ENCODE peak calls at places on chromosomes 2 and 18, in ten cellular contexts. Z is vagina, R is epithelial cell of esophagus, S is GM06990, D is WTC11, C is fibroblast of pulmonary artery, L is prostate gland, V is type B pancreatic cell, O is fibroblast of lung, K is BE2C. B is an unnamed sample.

GRCh38 chr2:50769416-50769815 is 262.5 kb downstream of the NRXN1 start:
- DNase-seq in Z (no peak), R (no peak), S (no peak), D (peak), C (no peak), L (no peak), V (no peak), O (no peak), K (peak), B (no peak)

GRCh38 chr2:207601774-207602173 is 23.4 kb downstream of the METTL21A start:
- DNase-seq in Z (no peak), R (no peak), S (no peak), D (no peak), C (no peak), L (no peak), V (no peak), O (peak), K (no peak), B (no peak)

GRCh38 chr18:58391113-58391892 is 237.6 kb downstream of the ALPK2 start:
- DNase-seq in Z (no peak), R (no peak), S (no peak), D (no peak), C (no peak), L (no peak), V (no peak), O (peak), K (no peak), B (no peak)

GRCh38 chr2:98346259-98347236 is at the start of gene CNGA3:
- DNase-seq in Z (no peak), R (no peak), S (no peak), D (peak), C (peak), L (no peak), V (peak), O (peak), K (no peak), B (no peak)

GRCh38 chr2:98348066-98348561 is 1.9 kb downstream of the CNGA3 start:
- DNase-seq in Z (no peak), R (no peak), S (no peak), D (peak), C (no peak), L (no peak), V (no peak), O (no peak), K (peak), B (peak)

GRCh38 chr2:96554293-96555145 is 18.0 kb downstream of the ARID5A start:
- DNase-seq in Z (peak), R (peak), S (peak), D (peak), C (peak), L (peak), V (no peak), O (peak), K (peak), B (peak)

GRCh38 chr2:29146197-29146596 is 31.0 kb downstream of the CLIP4 start:
- DNase-seq in Z (no peak), R (no peak), S (no peak), D (no peak), C (no peak), L (no peak), V (no peak), O (no peak), K (no peak), B (no peak)

GRCh38 chr2:171741189-171741588 is 53.9 kb downstream of the DYNC1I2 start:
- DNase-seq in Z (no peak), R (no peak), S (peak), D (no peak), C (peak), L (no peak), V (no peak), O (no peak), K (no peak), B (peak)

GRCh38 chr2:167196461-167197252 is 308.4 kb downstream of the XIRP2 start:
- DNase-seq in Z (no peak), R (no peak), S (no peak), D (no peak), C (peak), L (no peak), V (no peak), O (peak), K (peak), B (no peak)

GRCh38 chr2:212034841-212035585 is 503.6 kb downstream of the ERBB4 start:
- DNase-seq in Z (no peak), R (no peak), S (no peak), D (no peak), C (no peak), L (no peak), V (no peak), O (no peak), K (no peak), B (no peak)

GRCh38 chr18:23890589-23890988 is 124.0 kb upstream of the TTC39C start:
- DNase-seq in Z (no peak), R (no peak), S (no peak), D (no peak), C (peak), L (no peak), V (no peak), O (peak), K (no peak), B (peak)

GRCh38 chr2:124145982-124146381 is 120.9 kb downstream of the CNTNAP5 start:
- DNase-seq in Z (no peak), R (no peak), S (no peak), D (no peak), C (no peak), L (no peak), V (no peak), O (no peak), K (no peak), B (no peak)

GRCh38 chr2:232094883-232095282 is 133.4 kb downstream of the DIS3L2 start:
- DNase-seq in Z (no peak), R (no peak), S (no peak), D (no peak), C (no peak), L (no peak), V (no peak), O (no peak), K (no peak), B (no peak)

GRCh38 chr2:11945139-11946126 is 199.0 kb downstream of the LPIN1 start:
- DNase-seq in Z (no peak), R (no peak), S (peak), D (no peak), C (no peak), L (no peak), V (no peak), O (no peak), K (no peak), B (no peak)

GRCh38 chr2:165114345-165114943 is 89.4 kb downstream of the SCN3A start:
- DNase-seq in Z (no peak), R (peak), S (no peak), D (no peak), C (peak), L (no peak), V (no peak), O (peak), K (peak), B (no peak)

GRCh38 chr2:119416299-119416923 is 15.2 kb upstream of the TMEM37 start:
- DNase-seq in Z (no peak), R (no peak), S (no peak), D (no peak), C (no peak), L (no peak), V (no peak), O (no peak), K (no peak), B (no peak)

GRCh38 chr2:224284134-224284946 is 117.6 kb downstream of the FAM124B start:
- DNase-seq in Z (no peak), R (peak), S (no peak), D (peak), C (peak), L (peak), V (no peak), O (peak), K (peak), B (peak)

GRCh38 chr2:225725726-225726125 is 326.2 kb downstream of the NYAP2 start:
- DNase-seq in Z (no peak), R (no peak), S (no peak), D (no peak), C (no peak), L (no peak), V (no peak), O (no peak), K (no peak), B (no peak)

GRCh38 chr2:235563056-235563777 is 69.4 kb downstream of the AGAP1 start:
- DNase-seq in Z (no peak), R (no peak), S (no peak), D (no peak), C (no peak), L (no peak), V (no peak), O (no peak), K (peak), B (no peak)

GRCh38 chr18:73615506-73615905 is 532.1 kb downstream of the FBXO15 start:
- DNase-seq in Z (no peak), R (peak), S (no peak), D (no peak), C (no peak), L (no peak), V (no peak), O (no peak), K (no peak), B (peak)

GRCh38 chr2:101518470-101519172 is 43.7 kb upstream of the RFX8 start:
- DNase-seq in Z (no peak), R (peak), S (no peak), D (peak), C (peak), L (peak), V (no peak), O (peak), K (peak), B (peak)

GRCh38 chr2:233225230-233226068 is 26.0 kb upstream of the ATG16L1 start:
- DNase-seq in Z (no peak), R (no peak), S (no peak), D (no peak), C (no peak), L (no peak), V (no peak), O (no peak), K (no peak), B (no peak)

GRCh38 chr2:213251618-213252017 is 32.6 kb upstream of the SPAG16 start:
- DNase-seq in Z (no peak), R (peak), S (no peak), D (no peak), C (peak), L (no peak), V (no peak), O (peak), K (no peak), B (peak)

GRCh38 chr2:206378835-206379234 is 64.5 kb upstream of the ADAM23 start:
- DNase-seq in Z (no peak), R (no peak), S (no peak), D (no peak), C (no peak), L (no peak), V (no peak), O (no peak), K (no peak), B (no peak)

GRCh38 chr2:231640646-231641111 is 48.0 kb downstream of the TEX44 start:
- DNase-seq in Z (no peak), R (no peak), S (no peak), D (no peak), C (peak), L (no peak), V (no peak), O (no peak), K (no peak), B (no peak)

GRCh38 chr18:50586710-50587109 is 26.8 kb downstream of the MAPK4 start:
- DNase-seq in Z (no peak), R (no peak), S (no peak), D (no peak), C (no peak), L (no peak), V (no peak), O (no peak), K (no peak), B (no peak)

GRCh38 chr2:106827178-106827577 is 58.8 kb downstream of the ST6GAL2 start:
- DNase-seq in Z (no peak), R (no peak), S (no peak), D (no peak), C (no peak), L (no peak), V (no peak), O (no peak), K (no peak), B (no peak)

GRCh38 chr2:30649828-30650227 is 157.4 kb downstream of the CAPN13 start:
- DNase-seq in Z (peak), R (no peak), S (no peak), D (no peak), C (no peak), L (no peak), V (no peak), O (no peak), K (no peak), B (no peak)
- TF ChIP-seq CTCF in Z (no peak), R (no peak), S (no peak), D (no peak), C (no peak), L (no peak), V (no peak), O (no peak), K (no peak), B (no peak)

GRCh38 chr2:2877427-2877826 is 500.2 kb downstream of the EIPR1 start:
- DNase-seq in Z (peak), R (no peak), S (no peak), D (no peak), C (no peak), L (no peak), V (no peak), O (no peak), K (no peak), B (no peak)
- TF ChIP-seq CTCF in Z (no peak), R (no peak), S (no peak), D (no peak), C (no peak), L (no peak), V (no peak), O (no peak), K (no peak), B (no peak)

DNA sequence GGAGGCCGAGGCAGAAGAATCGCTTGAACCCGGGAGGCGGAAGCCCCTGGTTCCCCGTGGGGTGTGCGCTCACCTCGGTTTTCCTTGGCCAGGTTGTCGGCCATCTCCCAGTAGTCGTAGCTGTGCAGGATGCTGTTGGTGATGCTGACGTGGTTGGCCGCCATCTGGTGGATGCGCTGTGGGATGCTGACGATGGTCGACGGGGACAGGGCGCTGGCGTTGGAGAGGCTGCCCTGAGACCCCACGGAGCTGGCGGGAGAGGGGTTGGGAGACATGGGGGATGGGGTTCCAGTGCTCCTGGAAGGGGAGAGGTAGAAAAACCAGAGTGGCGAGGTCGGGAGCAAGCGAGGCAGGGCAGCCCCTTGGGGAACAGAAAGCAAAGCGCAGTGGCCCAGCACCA is 64.4 kb upstream of the REV1 start:
- DNase-seq in Z (no peak), R (peak), S (no peak), D (peak), C (no peak), L (no peak), V (no peak), O (no peak), K (peak), B (no peak)
- TF ChIP-seq CTCF in Z (no peak), R (peak), S (no peak), D (no peak), C (peak), L (no peak), V (peak), O (no peak), K (no peak), B (no peak)

DNA sequence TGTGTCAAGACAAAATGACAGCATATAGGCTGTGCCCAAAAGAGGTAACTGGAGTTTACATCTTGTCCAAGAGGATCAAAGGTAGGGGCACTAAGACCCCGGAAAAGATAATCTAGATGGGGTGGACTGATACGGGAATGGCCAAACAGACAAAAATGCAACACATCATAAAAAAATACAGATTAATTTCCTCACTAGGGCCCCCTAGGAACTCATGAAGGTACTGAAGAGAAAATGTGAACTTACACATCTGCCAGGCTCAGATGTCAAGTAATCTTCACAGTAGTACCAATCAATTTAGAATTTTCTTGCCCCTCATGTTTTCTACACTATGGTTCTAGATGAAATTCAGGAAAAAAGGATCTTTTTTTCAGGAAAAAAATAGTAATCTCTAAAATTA is 115.6 kb upstream of the REG3A start:
- DNase-seq in Z (no peak), R (no peak), S (no peak), D (no peak), C (no peak), L (no peak), V (no peak), O (no peak), K (no peak), B (no peak)
- TF ChIP-seq CTCF in Z (no peak), R (no peak), S (no peak), D (peak), C (no peak), L (no peak), V (peak), O (no peak), K (peak), B (peak)

DNA sequence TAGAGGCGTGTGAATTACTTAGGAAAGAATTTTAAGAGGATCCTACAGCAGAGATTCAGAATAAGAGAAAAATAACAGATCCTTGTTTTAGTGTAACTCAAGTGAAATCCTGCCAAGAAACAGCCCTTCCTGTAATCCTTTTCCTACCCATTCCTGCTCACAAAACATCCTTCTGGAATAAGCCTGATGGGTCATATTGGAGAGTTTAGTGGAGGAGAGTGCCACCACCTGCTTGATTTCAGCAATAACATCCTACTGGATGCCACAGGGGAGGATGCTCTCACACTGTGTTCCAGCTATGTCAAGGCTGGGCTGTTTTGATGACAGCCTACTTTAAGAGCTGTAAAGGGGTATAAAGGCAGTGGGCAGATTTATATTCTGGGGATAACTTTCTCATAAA is 54.8 kb upstream of the CCDC178 start:
- DNase-seq in Z (no peak), R (peak), S (no peak), D (peak), C (peak), L (no peak), V (no peak), O (peak), K (peak), B (no peak)
- TF ChIP-seq CTCF in Z (peak), R (peak), S (peak), D (peak), C (peak), L (peak), V (peak), O (peak), K (peak), B (no peak)

GRCh38 chr2:125681576-125681975 is 974.4 kb upstream of the GYPC start:
- DNase-seq in Z (no peak), R (no peak), S (no peak), D (no peak), C (no peak), L (no peak), V (no peak), O (no peak), K (no peak), B (no peak)

GRCh38 chr2:125684256-125684655 is 971.7 kb upstream of the GYPC start:
- DNase-seq in Z (no peak), R (no peak), S (no peak), D (no peak), C (no peak), L (no peak), V (no peak), O (no peak), K (no peak), B (no peak)

GRCh38 chr2:125681976-125682805 is 973.8 kb upstream of the GYPC start:
- DNase-seq in Z (no peak), R (no peak), S (no peak), D (no peak), C (no peak), L (no peak), V (no peak), O (no peak), K (no peak), B (no peak)

GRCh38 chr2:125679903-125680302 is 976.1 kb upstream of the GYPC start:
- DNase-seq in Z (no peak), R (no peak), S (no peak), D (no peak), C (no peak), L (no peak), V (no peak), O (no peak), K (no peak), B (no peak)

DNA sequence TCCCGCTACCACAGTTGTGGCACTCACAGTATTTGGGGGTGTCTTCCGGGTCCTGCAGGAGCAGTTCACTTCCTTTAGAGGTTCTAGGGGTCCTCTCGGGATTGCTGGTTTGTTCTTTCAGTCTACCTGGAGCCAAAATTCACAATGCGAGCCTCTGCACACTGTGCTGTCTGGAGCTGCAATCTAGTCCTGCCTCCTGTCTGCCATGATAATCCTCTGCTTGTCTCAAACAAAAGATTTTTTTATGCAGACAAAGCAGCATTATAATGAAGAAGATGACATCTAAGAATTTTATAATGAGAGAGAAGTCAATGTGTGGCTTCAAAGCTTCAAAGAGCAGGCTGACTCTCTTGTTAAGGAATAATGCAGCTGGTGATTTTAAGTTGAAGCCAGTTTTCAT is 975.1 kb upstream of the GYPC start:
- DNase-seq in Z (no peak), R (no peak), S (no peak), D (no peak), C (no peak), L (no peak), V (no peak), O (no peak), K (no peak), B (no peak)
- TF ChIP-seq CTCF in Z (no peak), R (no peak), S (no peak), D (no peak), C (no peak), L (no peak), V (no peak), O (no peak), K (no peak), B (no peak)

GRCh38 chr2:240131941-240132650 is 4.0 kb downstream of the COPS9 start:
- DNase-seq in Z (no peak), R (no peak), S (no peak), D (peak), C (no peak), L (no peak), V (peak), O (no peak), K (peak), B (no peak)
- TF ChIP-seq CTCF in Z (no peak), R (no peak), S (peak), D (no peak), C (peak), L (no peak), V (peak), O (no peak), K (peak), B (peak)

DNA sequence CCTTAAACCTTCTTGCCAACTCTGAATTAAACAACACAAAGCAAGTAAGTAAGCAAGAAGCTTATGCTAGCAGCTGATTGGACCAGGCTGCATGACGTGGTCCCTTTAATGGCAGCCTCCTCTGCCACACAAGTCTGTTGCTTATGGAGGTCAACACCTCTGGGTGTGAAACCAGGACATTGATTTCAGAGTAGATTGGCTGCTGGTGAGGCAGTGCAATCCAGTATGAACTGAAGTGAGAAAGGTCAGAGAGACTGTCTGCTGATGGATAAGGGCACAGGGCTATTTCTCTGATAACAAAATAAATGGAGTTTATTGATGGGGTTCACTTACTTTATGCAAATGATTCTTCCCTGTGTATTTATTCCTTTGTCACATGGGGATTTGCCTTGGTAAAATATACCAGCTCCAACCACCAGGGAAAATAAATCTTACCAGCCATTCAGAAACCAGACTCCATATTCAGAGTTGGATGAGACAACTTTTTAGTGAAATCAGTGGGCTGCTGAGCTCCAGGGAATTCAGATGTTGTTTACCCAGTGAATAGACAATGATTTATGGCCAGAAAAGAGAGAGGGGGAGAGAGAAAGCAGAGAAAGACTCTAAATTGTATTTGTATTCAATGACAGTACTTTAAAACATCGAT is 112.3 kb upstream of the NCKAP5 start:
- DNase-seq in Z (no peak), R (no peak), S (no peak), D (no peak), C (no peak), L (no peak), V (no peak), O (no peak), K (no peak), B (no peak)
- TF ChIP-seq CTCF in Z (no peak), R (no peak), S (no peak), D (no peak), C (no peak), L (no peak), V (peak), O (no peak), K (peak), B (peak)